ENCODE peak calls at places on chromosomes 1 and 21, in six cellular contexts. G, C, X, B, Y and I are unnamed samples.

GRCh38 chr1:233607252-233608119 is 6.4 kb upstream of the KCNK1 start:
- DNase-seq in C (no peak), B (no peak), Y (peak), X (peak), G (no peak), I (no peak)

GRCh38 chr1:219120625-219121544 is 52.8 kb upstream of the LYPLAL1 start:
- DNase-seq in G (peak), C (no peak), X (no peak), B (peak), Y (no peak), I (peak)

GRCh38 chr1:228336308-228337030 is 70.2 kb downstream of the TRIM11 start:
- DNase-seq in G (no peak), X (no peak), Y (no peak), C (no peak), B (peak), I (no peak)

GRCh38 chr1:14765773-14766172 is 167.3 kb downstream of the KAZN start:
- DNase-seq in B (no peak), C (no peak), Y (no peak), G (no peak), X (no peak), I (no peak)

GRCh38 chr21:22145555-22145954 is 1147.3 kb downstream of the NCAM2 start:
- DNase-seq in G (no peak), B (no peak), X (no peak), Y (no peak), C (no peak), I (no peak)

GRCh38 chr1:158095737-158096335 is 84.9 kb upstream of the CD1D start:
- DNase-seq in Y (no peak), X (peak), C (no peak), G (no peak), B (peak), I (no peak)

GRCh38 chr1:168506204-168506819 is 37.5 kb downstream of the XCL2 start:
- DNase-seq in G (no peak), Y (no peak), X (no peak), B (no peak), C (no peak), I (no peak)

GRCh38 chr1:88701275-88701674 is 17.2 kb downstream of the PKN2 start:
- DNase-seq in Y (no peak), C (no peak), G (no peak), B (peak), X (no peak), I (no peak)

GRCh38 chr1:151898519-151898991 is 10.8 kb downstream of the THEM4 start:
- DNase-seq in Y (peak), B (peak), C (no peak), G (no peak), X (no peak), I (no peak)

GRCh38 chr1:19648239-19648638 is 4.1 kb downstream of the NBL1 start:
- DNase-seq in X (no peak), Y (no peak), B (no peak), G (no peak), C (no peak), I (no peak)
- H3K4me3 ChIP-seq in X (no peak), Y (peak), B (no peak), G (no peak), C (no peak), I (no peak)

DNA sequence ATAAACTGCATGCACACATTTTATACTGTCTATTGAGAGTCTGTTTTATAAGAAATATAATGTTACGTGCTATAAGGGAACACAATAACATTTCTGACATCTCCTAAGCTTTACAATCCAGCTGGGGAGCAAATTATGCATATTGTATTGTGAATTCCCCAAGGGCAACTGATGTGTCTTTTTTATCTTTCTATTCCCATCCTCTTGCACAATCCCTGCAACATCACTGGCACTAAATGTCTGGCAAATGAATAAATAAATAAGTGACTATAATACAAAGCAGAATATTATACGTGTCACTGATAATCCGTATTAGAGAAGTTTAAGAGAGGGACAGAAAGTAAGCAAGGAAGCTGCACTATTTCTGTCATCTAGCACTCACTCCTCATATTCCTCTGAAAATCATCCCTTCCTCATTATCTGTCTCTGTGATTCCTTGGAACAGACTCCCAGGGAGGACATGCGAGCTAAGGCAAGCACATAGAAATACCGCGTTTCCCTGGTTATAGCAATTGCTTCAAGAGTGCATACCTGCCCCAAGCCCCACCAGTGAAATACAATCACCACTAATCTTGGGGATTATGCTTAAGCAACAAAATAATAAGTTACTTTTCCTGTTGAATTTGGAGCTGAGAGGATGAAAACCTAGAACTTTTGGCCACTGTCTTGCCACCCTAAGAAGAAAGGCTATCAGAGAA is 205.4 kb downstream of the SMYD3 start:
- DNase-seq in C (no peak), G (no peak), B (peak), X (no peak), Y (no peak), I (no peak)
- H3K4me3 ChIP-seq in C (no peak), G (no peak), B (no peak), X (no peak), Y (no peak), I (no peak)

DNA sequence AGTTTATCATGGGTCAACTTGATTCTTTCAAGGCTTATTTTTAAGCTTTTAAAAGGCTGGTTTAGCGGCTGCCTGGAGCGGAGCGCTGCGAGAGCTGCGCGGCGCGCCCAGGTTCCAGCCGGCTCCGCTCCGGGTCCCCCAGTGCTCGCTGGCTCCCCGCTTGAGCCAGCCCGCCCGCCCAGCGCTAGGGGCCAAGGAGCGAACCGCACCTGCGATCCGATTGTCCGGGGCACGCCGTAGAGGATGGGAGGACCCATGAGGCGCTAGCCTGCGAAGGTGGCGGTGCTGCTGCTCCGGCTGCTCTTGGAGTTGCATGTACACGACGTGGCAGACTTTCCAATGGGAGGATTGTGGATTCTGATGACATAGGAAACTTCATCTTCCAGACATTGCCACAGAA is 9.9 kb upstream of the CFHR4 start:
- DNase-seq in X (no peak), C (no peak), Y (no peak), G (no peak), B (peak), I (no peak)
- H3K4me3 ChIP-seq in X (no peak), C (no peak), Y (no peak), G (peak), B (peak), I (no peak)

DNA sequence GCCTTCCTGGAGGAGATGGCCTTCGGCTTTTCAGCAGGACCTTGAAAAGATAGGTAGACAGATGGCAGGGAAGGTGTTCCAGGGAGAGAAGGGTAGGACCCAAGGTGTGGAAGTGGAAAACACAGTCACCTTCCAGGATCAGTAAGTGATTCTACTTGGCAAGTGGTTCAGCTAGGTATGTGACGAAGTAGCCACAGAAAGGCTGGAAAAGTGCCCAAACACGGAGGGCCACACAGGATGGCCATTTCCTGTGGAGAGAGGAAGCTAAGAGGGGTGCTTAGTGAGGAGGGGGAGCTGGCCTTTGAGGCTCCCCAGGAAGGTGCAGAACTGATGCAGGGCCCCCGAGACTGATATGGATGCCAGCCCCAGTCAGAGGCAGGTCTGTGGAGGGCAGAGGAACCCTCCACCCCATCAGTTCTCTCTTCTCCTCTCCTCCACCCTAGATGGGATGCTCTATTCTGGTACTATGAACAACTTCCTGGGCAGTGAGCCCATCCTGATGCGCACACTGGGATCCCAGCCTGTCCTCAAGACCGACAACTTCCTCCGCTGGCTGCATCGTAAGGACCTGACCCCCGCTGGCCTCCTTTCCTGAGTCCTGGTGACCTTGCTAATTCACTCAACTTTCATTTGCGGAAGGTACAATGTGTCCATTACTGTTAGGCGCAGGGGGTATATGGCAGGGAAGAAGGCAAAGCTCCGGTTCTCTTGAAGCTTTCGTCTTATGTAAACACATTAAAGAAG is 6.8 kb downstream of the SEMA4A start:
- DNase-seq in X (no peak), B (no peak), G (no peak), C (no peak), Y (no peak), I (no peak)
- H3K4me3 ChIP-seq in X (no peak), B (no peak), G (no peak), C (no peak), Y (no peak), I (peak)

GRCh38 chr1:188363943-188364342 is 1535.2 kb downstream of the PLA2G4A start:
- DNase-seq in C (no peak), X (no peak), B (no peak), Y (no peak), G (no peak), I (no peak)
- H3K4me3 ChIP-seq in C (no peak), X (peak), B (no peak), Y (no peak), G (no peak), I (no peak)

GRCh38 chr1:206507395-206508129 is at the start of gene RASSF5:
- DNase-seq in Y (peak), X (peak), C (peak), G (no peak), B (peak), I (no peak)

GRCh38 chr1:206508130-206508884 is 976 bp downstream of the RASSF5 start:
- DNase-seq in Y (peak), C (no peak), X (no peak), B (no peak), G (no peak), I (no peak)

GRCh38 chr1:206505702-206506375 is 1.5 kb upstream of the RASSF5 start:
- DNase-seq in G (no peak), Y (no peak), B (peak), C (no peak), X (no peak), I (no peak)

GRCh38 chr1:206506803-206507394 is 432 bp upstream of the RASSF5 start:
- DNase-seq in Y (peak), B (no peak), G (no peak), C (no peak), X (no peak), I (no peak)

GRCh38 chr1:206506405-206506802 is 927 bp upstream of the RASSF5 start:
- DNase-seq in G (no peak), C (no peak), Y (no peak), B (no peak), X (no peak), I (no peak)
- H3K4me3 ChIP-seq in G (no peak), C (peak), Y (peak), B (no peak), X (peak), I (no peak)

DNA sequence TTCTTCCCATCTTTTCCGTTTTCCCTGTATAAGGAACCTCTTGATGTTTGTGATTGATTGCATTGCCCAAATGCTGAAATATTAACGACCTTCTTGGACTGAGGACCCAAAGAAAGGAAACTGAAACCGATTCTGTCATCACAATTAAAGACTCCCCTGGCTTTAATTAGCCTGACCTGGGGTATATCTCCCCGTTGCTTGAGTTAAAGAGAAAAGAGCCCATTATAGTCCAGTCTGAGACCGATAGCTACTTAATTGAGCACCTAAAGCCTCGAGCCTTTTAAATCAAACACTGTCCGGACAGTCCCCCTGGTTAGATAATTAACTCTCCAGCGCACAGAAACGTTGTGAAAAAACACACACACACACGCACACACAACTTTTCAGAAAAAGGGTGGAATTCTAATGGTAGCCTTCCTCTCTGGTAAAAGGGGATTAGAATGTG is 8.0 kb downstream of the LMO4 start:
- DNase-seq in C (no peak), G (no peak), Y (no peak), B (no peak), X (peak), I (no peak)
- H3K4me3 ChIP-seq in C (no peak), G (no peak), Y (peak), B (peak), X (peak), I (no peak)

GRCh38 chr1:181129771-181130606 is 41.5 kb downstream of the IER5 start:
- DNase-seq in B (no peak), Y (no peak), C (no peak), G (no peak), X (no peak), I (no peak)

GRCh38 chr1:181127898-181128453 is 39.5 kb downstream of the IER5 start:
- DNase-seq in B (no peak), Y (no peak), C (no peak), G (no peak), X (no peak), I (no peak)

GRCh38 chr1:181126871-181127587 is 38.5 kb downstream of the IER5 start:
- DNase-seq in X (peak), B (no peak), G (no peak), C (no peak), Y (peak), I (no peak)

GRCh38 chr1:181131255-181131901 is 42.9 kb downstream of the IER5 start:
- DNase-seq in B (no peak), X (peak), C (no peak), G (no peak), Y (no peak), I (no peak)

DNA sequence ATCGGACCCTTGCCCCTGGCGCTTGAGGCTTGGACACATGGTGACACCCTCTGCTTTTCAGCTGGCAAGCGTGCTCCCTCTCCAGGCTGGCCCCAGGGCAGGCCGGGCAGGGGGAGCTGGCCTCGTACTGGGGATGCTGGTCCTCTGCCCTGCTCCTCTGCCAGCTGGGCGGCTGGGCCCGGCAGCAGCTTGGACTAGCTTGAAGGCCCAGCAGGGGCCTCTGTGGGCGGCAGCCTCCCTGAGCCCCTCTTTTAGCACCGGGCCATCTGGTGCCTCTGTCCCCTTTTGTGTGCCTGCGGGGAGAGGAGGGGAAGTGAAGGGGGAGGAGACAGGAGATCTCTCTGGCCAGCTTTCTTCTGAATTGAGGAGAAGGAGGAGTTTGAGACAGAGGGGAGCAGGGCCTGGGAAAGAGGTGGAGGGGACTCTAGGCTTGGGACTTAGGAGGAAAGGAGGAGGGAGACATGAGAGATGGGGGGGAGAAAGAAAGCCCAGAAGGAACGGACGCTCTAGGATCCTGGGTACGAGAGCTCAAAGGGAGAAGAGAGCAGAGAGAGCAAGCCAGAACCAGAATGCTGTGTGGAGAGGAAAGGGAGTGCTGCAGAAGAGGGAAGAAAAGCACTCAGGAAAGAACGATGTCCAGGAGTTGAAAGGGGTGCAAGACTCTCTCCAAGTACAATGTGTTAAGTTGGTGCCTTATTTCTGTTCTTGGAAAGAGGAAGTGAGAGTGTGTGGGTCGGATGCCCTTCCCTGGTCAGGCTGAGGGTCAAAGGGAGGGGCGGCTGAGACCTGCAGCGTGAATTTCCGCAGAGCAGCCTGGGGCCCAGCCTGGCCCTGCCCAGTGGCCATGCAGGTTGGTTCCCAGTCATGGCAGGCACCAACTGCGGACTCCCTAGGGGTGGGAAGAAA is 40.3 kb downstream of the IER5 start:
- DNase-seq in B (no peak), G (no peak), X (peak), C (no peak), Y (no peak), I (no peak)
- H3K4me3 ChIP-seq in B (no peak), G (no peak), X (peak), C (no peak), Y (no peak), I (no peak)

DNA sequence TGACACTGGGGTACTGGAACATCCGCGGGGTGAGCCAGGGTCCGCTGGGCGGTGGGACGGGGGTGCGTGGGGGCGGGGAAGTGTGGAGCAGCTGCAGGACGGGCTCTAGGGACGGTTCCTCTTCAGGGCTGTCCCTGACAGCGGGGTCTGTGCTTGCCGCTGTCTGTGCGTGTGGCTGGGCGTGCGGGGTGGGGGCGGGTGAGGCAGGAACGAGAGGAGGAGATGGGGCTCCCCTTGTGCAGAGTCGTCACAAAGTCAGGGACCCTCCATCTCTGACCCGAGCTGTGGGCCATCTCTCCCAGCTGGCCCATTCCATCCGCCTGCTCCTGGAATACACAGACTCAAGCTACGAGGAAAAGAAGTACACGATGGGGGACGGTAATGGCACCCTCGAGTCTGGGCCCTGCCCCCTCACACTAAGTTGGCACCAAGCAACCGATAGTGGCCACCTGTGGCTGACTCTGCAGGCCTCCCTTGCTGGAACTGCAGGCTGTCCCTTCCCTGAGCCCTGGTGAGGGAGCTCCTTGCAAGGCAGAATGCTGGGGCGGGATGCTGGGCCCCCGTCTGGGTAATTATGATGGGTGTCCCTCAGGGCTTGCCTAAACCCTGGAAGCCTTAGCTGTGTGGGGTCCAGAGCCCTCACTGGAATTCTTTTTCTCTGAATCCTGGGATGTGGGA is 405 bp downstream of the GSTM2 start:
- DNase-seq in X (no peak), B (no peak), G (no peak), Y (no peak), C (no peak), I (no peak)
- H3K4me3 ChIP-seq in X (peak), B (peak), G (peak), Y (peak), C (peak), I (peak)